ENCODE peak calls at places on chromosome 19, in eight cellular contexts. B is COLO829; S is mucosa of gallbladder; W is NCI-H345; L is neural progenitor cell; K is pancreas; Q is activated CD4-positive, alpha-beta T cell treated with anti-CD3 and anti-CD28 coated beads, Interleukin-2, amount 50 U/mL, for 24 hours; T is Right ventricle myocardium inferior. F is an unnamed sample.

GRCh38 chr19:7778081-7778480 is 15.0 kb downstream of the CLEC4M start:
- DNase-seq in Q (no peak), K (no peak), S (no peak), W (no peak), B (no peak), T (no peak), L (no peak), F (no peak)

GRCh38 chr19:7386308-7386707 is 37.6 kb downstream of the ARHGEF18 start:
- DNase-seq in Q (no peak), B (no peak), W (no peak), L (no peak), K (no peak), S (no peak), T (no peak), F (no peak)

GRCh38 chr19:39408392-39409206 is 2.0 kb downstream of the ZFP36 start:
- DNase-seq in Q (no peak), S (peak; percentile 53), L (peak; percentile 26), W (peak; percentile 61), T (no peak), B (no peak), K (peak; percentile 68), F (peak; percentile 60)

GRCh38 chr19:53915000-53915399 is 5.9 kb downstream of the CACNG7 start:
- DNase-seq in L (peak; percentile 20), Q (no peak), K (no peak), W (no peak), S (no peak), T (no peak), B (peak; percentile 41), F (no peak)

GRCh38 chr19:535017-535835 is 3.7 kb downstream of the CDC34 start:
- DNase-seq in S (no peak), B (no peak), K (no peak), Q (no peak), L (no peak), T (peak; percentile 61), W (no peak), F (no peak)

GRCh38 chr19:17358395-17358794 is 18.7 kb downstream of the PLVAP start:
- DNase-seq in W (no peak), T (no peak), S (no peak), Q (no peak), K (no peak), B (no peak), L (no peak), F (peak; percentile 62)

GRCh38 chr19:46692918-46693722 is 23.8 kb downstream of the PRKD2 start:
- DNase-seq in W (no peak), S (no peak), T (no peak), L (no peak), B (no peak), Q (no peak), K (no peak), F (peak; percentile 33)

GRCh38 chr19:1624458-1624857 is 19.2 kb upstream of the UQCR11 start:
- DNase-seq in Q (no peak), K (no peak), B (peak; percentile 53), W (peak; percentile 21), L (peak; percentile 81), T (peak; percentile 22), S (peak; percentile 54), F (peak; percentile 49)

GRCh38 chr19:40419780-40420179 is 6.0 kb downstream of the SERTAD1 start:
- DNase-seq in Q (no peak), L (no peak), B (no peak), K (no peak), S (no peak), W (no peak), T (no peak), F (no peak)